ENCODE peak calls at places on chromosomes 1 and 21, in eight cellular contexts. L is NCI-H524; D is esophagus squamous epithelium; H is hypothalamus; B is central memory CD8-positive, alpha-beta T cell; T is GM04503; I is hepatocyte; O is cardiac muscle cell. C is an unnamed sample.

GRCh38 chr1:20124451-20125057 is 5.2 kb upstream of the PLA2G2D start:
- DNase-seq in L (no peak), D (no peak), H (no peak), B (no peak), T (peak; percentile 27), I (peak; percentile 57), O (peak; percentile 91), C (peak; percentile 94)

GRCh38 chr1:217354900-217355299 is 276.0 kb downstream of the GPATCH2 start:
- DNase-seq in L (no peak), D (no peak), H (no peak), B (no peak), T (no peak), I (peak; percentile 20), O (no peak), C (peak; percentile 33)

GRCh38 chr1:177800386-177801058 is 169.3 kb downstream of the SEC16B start:
- DNase-seq in L (no peak), D (no peak), H (no peak), B (no peak), T (no peak), I (no peak), O (no peak), C (no peak)

GRCh38 chr1:44543816-44544185 is 130.5 kb downstream of the TMEM53 start:
- DNase-seq in L (no peak), D (no peak), H (no peak), B (no peak), T (no peak), I (no peak), O (no peak), C (no peak)

GRCh38 chr1:34415140-34415539 is 238.4 kb downstream of the C1orf94 start:
- DNase-seq in L (no peak), D (no peak), H (no peak), B (no peak), T (no peak), I (no peak), O (no peak), C (no peak)

GRCh38 chr1:154968731-154969130 is 1.8 kb downstream of the SHC1 start:
- DNase-seq in L (no peak), D (no peak), H (no peak), B (no peak), T (no peak), I (no peak), O (no peak), C (no peak)

GRCh38 chr1:78102082-78102481 is 56.3 kb downstream of the GIPC2 start:
- DNase-seq in L (no peak), D (no peak), H (no peak), B (no peak), T (no peak), I (no peak), O (peak; percentile 58), C (no peak)

GRCh38 chr1:172818841-172819527 is 160.1 kb downstream of the FASLG start:
- DNase-seq in L (no peak), D (peak; percentile 10), H (no peak), B (no peak), T (no peak), I (no peak), O (peak; percentile 34), C (no peak)

GRCh38 chr1:243253211-243253926 is 1.7 kb downstream of the CEP170 start:
- DNase-seq in L (no peak), D (no peak), H (no peak), B (no peak), T (no peak), I (no peak), O (no peak), C (peak; percentile 28)

GRCh38 chr1:24321712-24322635 is 2.8 kb downstream of the GRHL3 start:
- DNase-seq in L (no peak), D (no peak), H (no peak), B (peak; percentile 42), T (peak; percentile 34), I (peak; percentile 74), O (peak; percentile 91), C (peak; percentile 93)

GRCh38 chr1:1230656-1231399 is 973 bp downstream of the SDF4 start:
- DNase-seq in L (no peak), D (no peak), H (no peak), B (no peak), T (peak; percentile 49), I (peak; percentile 81), O (peak; percentile 66), C (peak; percentile 76)

GRCh38 chr1:97105531-97105930 is 383.9 kb downstream of the PTBP2 start:
- DNase-seq in L (no peak), D (no peak), H (no peak), B (no peak), T (no peak), I (no peak), O (peak; percentile 37), C (no peak)

GRCh38 chr1:232274236-232274855 is 355.6 kb downstream of the SIPA1L2 start:
- DNase-seq in L (no peak), D (no peak), H (no peak), B (no peak), T (peak; percentile 16), I (peak; percentile 48), O (peak; percentile 95), C (no peak)

GRCh38 chr21:32382108-32382601 is 10.7 kb downstream of the URB1 start:
- DNase-seq in L (no peak), D (no peak), H (no peak), B (no peak), T (no peak), I (no peak), O (no peak), C (peak; percentile 51)

GRCh38 chr1:202585591-202585934 is 124.7 kb downstream of the SYT2 start:
- DNase-seq in L (no peak), D (no peak), H (no peak), B (no peak), T (no peak), I (no peak), O (no peak), C (no peak)

GRCh38 chr21:42195378-42196031 is 23.4 kb upstream of the ABCG1 start:
- DNase-seq in L (no peak), D (no peak), H (no peak), B (no peak), T (no peak), I (no peak), O (peak; percentile 90), C (no peak)

GRCh38 chr1:205443585-205444299 is 12.1 kb downstream of the BLACAT1 start:
- DNase-seq in L (no peak), D (no peak), H (no peak), B (no peak), T (no peak), I (no peak), O (no peak), C (no peak)

GRCh38 chr1:202150187-202150586 is 5.7 kb upstream of the ARL8A start:
- DNase-seq in L (no peak), D (no peak), H (no peak), B (no peak), T (no peak), I (no peak), O (no peak), C (no peak)

GRCh38 chr1:93114403-93114802 is 35.3 kb downstream of the MTF2 start:
- DNase-seq in L (no peak), D (no peak), H (no peak), B (no peak), T (no peak), I (no peak), O (no peak), C (no peak)

GRCh38 chr1:172960454-172961208 is 90.1 kb downstream of the TNFSF18 start:
- DNase-seq in L (no peak), D (no peak), H (no peak), B (no peak), T (no peak), I (no peak), O (no peak), C (no peak)

GRCh38 chr1:161723459-161724149 is 2.3 kb downstream of the FCRLB start:
- DNase-seq in L (no peak), D (no peak), H (no peak), B (no peak), T (no peak), I (peak; percentile 28), O (no peak), C (peak; percentile 79)

GRCh38 chr1:54168206-54168965 is 15.6 kb upstream of the CDCP2 start:
- DNase-seq in L (no peak), D (no peak), H (no peak), B (no peak), T (no peak), I (no peak), O (no peak), C (no peak)

GRCh38 chr1:79726321-79726720 is 719.8 kb upstream of the ADGRL4 start:
- DNase-seq in L (no peak), D (no peak), H (no peak), B (no peak), T (no peak), I (no peak), O (peak; percentile 85), C (no peak)

GRCh38 chr1:155454096-155454495 is 108.5 kb downstream of the ASH1L start:
- DNase-seq in L (no peak), D (no peak), H (no peak), B (no peak), T (no peak), I (peak; percentile 12), O (peak; percentile 57), C (no peak)

GRCh38 chr1:116426401-116426800 is 53.4 kb downstream of the ATP1A1 start:
- DNase-seq in L (no peak), D (no peak), H (no peak), B (no peak), T (no peak), I (no peak), O (no peak), C (no peak)

GRCh38 chr1:41626616-41627375 is 142.3 kb upstream of the EDN2 start:
- DNase-seq in L (no peak), D (no peak), H (no peak), B (no peak), T (no peak), I (no peak), O (no peak), C (peak; percentile 71)

GRCh38 chr21:27277122-27277521 is 310.2 kb upstream of the ADAMTS5 start:
- DNase-seq in L (no peak), D (no peak), H (no peak), B (no peak), T (peak; percentile 68), I (no peak), O (peak; percentile 40), C (no peak)

GRCh38 chr1:234602334-234603220 is 7.4 kb downstream of the IRF2BP2 start:
- DNase-seq in L (no peak), D (no peak), H (no peak), B (no peak), T (peak; percentile 97), I (peak; percentile 83), O (peak; percentile 88), C (peak; percentile 83)

GRCh38 chr1:170800243-170800642 is 135.1 kb upstream of the MROH9 start:
- DNase-seq in L (no peak), D (no peak), H (no peak), B (no peak), T (no peak), I (no peak), O (no peak), C (no peak)

C was measured in HT-29.